ENCODE peak calls at places on chromosomes 5 and 9, in six cellular contexts. T is psoas muscle, E is adipocyte, P is pancreas, S is ovary, F is fibroblast of lung. X is an unnamed sample. For H3K36me3, the result is how much of the 10 kb centered on the place peaks cover.

GRCh38 chr9:7489018-7489417 is 310.6 kb downstream of the DMAC1 start:
- DNase-seq in F (no peak), S (no peak), T (peak), E (no peak), P (no peak), X (no peak)

GRCh38 chr9:32382582-32383320 is 1.7 kb upstream of the ACO1 start:
- DNase-seq in T (no peak), S (no peak), E (no peak), P (no peak), F (no peak), X (no peak)

GRCh38 chr5:51027276-51027675 is 356.0 kb upstream of the ISL1 start:
- DNase-seq in T (no peak), F (no peak), P (no peak), E (no peak), S (no peak), X (no peak)

GRCh38 chr9:82201186-82201585 is 212.6 kb downstream of the SPATA31D1 start:
- DNase-seq in P (no peak), E (no peak), T (no peak), S (no peak), F (no peak), X (no peak)

GRCh38 chr9:98031935-98032334 is 24.6 kb upstream of the NANS start:
- DNase-seq in T (no peak), S (no peak), P (no peak), E (peak), F (peak), X (peak)

GRCh38 chr9:129557192-129558036 is 63.5 kb downstream of the C9orf50 start:
- DNase-seq in T (no peak), S (peak), F (peak), E (peak), P (no peak), X (no peak)

GRCh38 chr5:61603211-61603908 is 271.3 kb downstream of the ZSWIM6 start:
- DNase-seq in E (peak), P (no peak), S (no peak), F (no peak), T (no peak), X (peak)

GRCh38 chr5:130316971-130317421 is 412.7 kb downstream of the CHSY3 start:
- DNase-seq in P (no peak), S (no peak), E (no peak), F (no peak), T (no peak), X (no peak)

GRCh38 chr9:6506571-6506970 is 93.6 kb downstream of the UHRF2 start:
- DNase-seq in F (no peak), P (no peak), E (no peak), S (no peak), T (no peak), X (no peak)

GRCh38 chr9:108813951-108814601 is 41.7 kb downstream of the ACTL7B start:
- DNase-seq in E (peak), F (peak), T (no peak), S (no peak), P (no peak), X (peak)

GRCh38 chr9:36162211-36162610 is 7.0 kb upstream of the CCIN start:
- DNase-seq in F (no peak), T (no peak), P (peak), S (peak), E (no peak), X (no peak)

GRCh38 chr5:171596391-171596878 is 177.0 kb downstream of the FGF18 start:
- DNase-seq in S (peak), P (no peak), T (peak), E (peak), F (peak), X (peak)

GRCh38 chr5:171623107-171623506 is 162.5 kb upstream of the SMIM23 start:
- DNase-seq in S (no peak), E (no peak), F (no peak), T (no peak), P (no peak), X (no peak)

GRCh38 chr9:16848189-16848588 is 22.3 kb downstream of the BNC2 start:
- DNase-seq in S (no peak), F (no peak), T (no peak), P (no peak), E (no peak), X (no peak)

GRCh38 chr5:178530526-178530925 is 59.7 kb downstream of the COL23A1 start:
- DNase-seq in S (no peak), T (peak), F (no peak), P (peak), E (no peak), X (no peak)

GRCh38 chr5:139137703-139138102 is 60.5 kb downstream of the SIL1 start:
- DNase-seq in F (peak), P (no peak), E (peak), T (peak), S (no peak), X (peak)

GRCh38 chr9:115921301-115921700 is 232.3 kb upstream of the PAPPA start:
- DNase-seq in E (peak), T (no peak), P (no peak), F (peak), S (no peak), X (no peak)

GRCh38 chr9:33765411-33765810 is 29.9 kb upstream of the PRSS3 start:
- DNase-seq in S (no peak), T (no peak), F (peak), E (peak), P (no peak), X (peak)

GRCh38 chr9:79195904-79196303 is 375.9 kb upstream of the TLE4 start:
- DNase-seq in S (no peak), P (no peak), E (peak), F (peak), T (no peak), X (peak)

GRCh38 chr9:96218821-96219614 is 83.0 kb downstream of the HSD17B3 start:
- DNase-seq in S (peak), T (no peak), P (peak), E (no peak), F (no peak), X (no peak)

GRCh38 chr5:52922384-52922783 is 66.8 kb upstream of the ITGA2 start:
- DNase-seq in S (no peak), P (no peak), T (no peak), E (peak), F (peak), X (peak)

GRCh38 chr5:78387468-78388153 is 27.2 kb downstream of the SCAMP1 start:
- DNase-seq in T (no peak), P (no peak), S (no peak), E (no peak), F (no peak), X (no peak)

GRCh38 chr5:142946547-142947426 is 176.6 kb downstream of the ARHGAP26 start:
- DNase-seq in S (peak), F (no peak), T (no peak), P (peak), E (peak), X (no peak)

GRCh38 chr5:34682926-34683623 is 26.9 kb downstream of the RAI14 start:
- DNase-seq in F (no peak), P (peak), S (no peak), E (no peak), T (no peak), X (peak)

GRCh38 chr5:68759593-68759992 is 334.2 kb upstream of the SLC30A5 start:
- DNase-seq in P (no peak), F (no peak), E (no peak), S (no peak), T (no peak), X (no peak)
- H3K4me3 ChIP-seq in P (no peak), F (no peak), E (no peak), S (no peak), T (no peak), X (no peak)

GRCh38 chr9:137456061-137456863 is 2.9 kb downstream of the NSMF start:
- DNase-seq in P (peak), S (peak), F (peak), E (peak), T (peak), X (no peak)
- H3K36me3 ChIP-seq in P (under half), S (under half), F (under half), E (under half), T (under half), X (under half)

GRCh38 chr9:121350993-121351561 is 19.0 kb downstream of the STOM start:
- DNase-seq in S (peak), E (peak), F (peak), P (no peak), T (peak), X (peak)
- H3K4me3 ChIP-seq in S (no peak), E (peak), F (no peak), P (no peak), T (no peak), X (no peak)

GRCh38 chr9:120768247-120768646 is 25.0 kb downstream of the FBXW2 start:
- DNase-seq in P (no peak), F (no peak), S (no peak), E (no peak), T (no peak), X (no peak)
- H3K36me3 ChIP-seq in P (under half), F (under half), S (under half), E (half or more), T (half or more), X (half or more)

DNA sequence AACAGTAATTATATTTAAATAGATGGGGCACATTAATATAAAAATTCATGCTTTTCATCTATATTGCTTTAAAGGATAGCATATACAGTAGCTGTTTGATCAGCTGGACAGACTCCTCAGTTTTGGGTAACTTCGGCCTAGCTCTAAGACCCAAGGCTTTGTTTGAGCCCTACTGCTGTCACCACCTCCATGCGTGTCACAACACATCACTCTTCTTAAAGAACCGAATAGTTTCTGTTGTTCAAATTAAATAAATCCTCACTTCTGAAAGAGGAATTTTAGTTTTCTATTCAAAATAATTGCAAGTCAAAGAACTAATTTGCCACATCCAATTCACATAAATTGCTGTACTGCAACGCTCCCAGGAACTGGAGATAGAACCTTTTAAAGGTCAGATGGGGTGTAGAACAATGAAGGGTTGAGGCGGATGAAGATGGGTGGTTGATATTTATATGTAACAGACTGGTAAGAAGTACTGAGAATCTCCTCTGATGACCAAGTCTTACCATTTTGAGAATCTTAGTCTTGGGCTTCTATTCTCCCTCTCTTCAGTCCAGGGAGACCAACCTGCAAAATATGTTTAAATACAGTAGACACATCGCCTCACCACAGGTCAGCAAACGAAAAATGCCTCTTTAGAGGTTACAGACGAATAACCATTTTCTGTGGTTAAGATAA is 1.6 kb downstream of the NREP start:
- DNase-seq in F (no peak), P (no peak), S (no peak), E (no peak), T (no peak), X (no peak)
- H3K4me3 ChIP-seq in F (peak), P (peak), S (no peak), E (peak), T (peak), X (peak)

GRCh38 chr5:14712131-14712530 is 47.6 kb downstream of the OTULIN start:
- DNase-seq in E (no peak), S (no peak), T (no peak), P (no peak), F (no peak), X (no peak)

GRCh38 chr5:14710313-14710994 is 45.9 kb downstream of the OTULIN start:
- DNase-seq in T (no peak), F (no peak), E (no peak), P (no peak), S (no peak), X (no peak)

GRCh38 chr5:14713476-14714384 is 49.2 kb downstream of the OTULIN start:
- DNase-seq in F (no peak), P (no peak), T (no peak), S (no peak), E (no peak), X (no peak)

GRCh38 chr5:14714706-14715105 is 50.2 kb downstream of the OTULIN start:
- DNase-seq in T (peak), S (no peak), P (no peak), F (no peak), E (no peak), X (no peak)

DNA sequence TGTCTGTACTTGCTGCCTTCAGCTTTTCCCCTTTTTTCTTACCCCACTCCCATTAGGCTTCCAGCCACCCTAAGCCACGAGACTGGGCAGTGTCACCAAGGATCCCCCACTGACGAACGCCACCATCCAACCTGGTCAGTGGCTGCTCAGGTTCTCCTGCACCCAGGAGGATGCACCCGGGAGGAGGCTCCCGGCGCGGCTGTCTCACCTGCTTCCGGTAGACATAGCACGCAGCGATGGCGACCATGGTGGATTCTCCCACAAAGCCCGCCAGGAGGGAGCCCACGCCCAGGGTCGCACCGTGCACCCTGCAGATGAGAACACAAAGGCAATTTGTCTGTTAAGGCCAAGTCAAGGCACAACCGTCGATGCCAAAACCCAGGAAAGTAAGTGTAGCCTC is 48.1 kb downstream of the OTULIN start:
- DNase-seq in S (no peak), T (no peak), F (no peak), E (no peak), P (no peak), X (no peak)
- H3K36me3 ChIP-seq in S (under half), T (half or more), F (under half), E (half or more), P (under half), X (half or more)

GRCh38 chr5:161155451-161155850 is 303.4 kb upstream of the ATP10B start:
- DNase-seq in E (no peak), P (no peak), S (no peak), T (no peak), F (no peak), X (no peak)
- H3K4me3 ChIP-seq in E (no peak), P (no peak), S (no peak), T (no peak), F (no peak), X (no peak)

DNA sequence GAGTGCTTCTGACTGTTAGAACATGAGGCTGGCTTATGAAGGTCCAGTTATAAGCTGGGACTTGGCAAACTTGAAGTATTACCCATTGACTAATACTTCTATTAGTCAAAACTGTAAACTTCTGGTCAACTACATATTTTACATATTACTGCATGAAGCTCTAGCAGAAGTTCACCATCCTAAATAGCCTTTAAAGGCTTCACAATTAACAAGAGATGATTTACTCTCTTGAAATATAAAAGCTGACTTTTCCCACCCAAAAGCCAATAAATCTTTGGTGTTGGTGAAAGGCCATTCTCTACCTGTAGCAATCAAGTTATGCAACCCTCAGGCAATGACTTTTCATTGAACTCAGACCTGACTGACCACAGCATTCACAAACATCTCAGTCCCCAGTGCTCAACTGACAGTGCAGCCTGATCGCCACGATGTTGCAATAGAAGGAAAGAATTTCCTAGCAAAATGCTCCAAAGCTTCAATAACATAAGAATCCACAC is 345.6 kb downstream of the EBF1 start:
- DNase-seq in P (no peak), T (no peak), S (no peak), F (peak), E (peak), X (peak)
- H3K36me3 ChIP-seq in P (under half), T (under half), S (under half), F (under half), E (under half), X (under half)

GRCh38 chr5:154474267-154474956 is 3.6 kb downstream of the HAND1 start:
- DNase-seq in E (no peak), P (no peak), F (no peak), T (peak), S (no peak), X (no peak)
- H3K4me3 ChIP-seq in E (no peak), P (no peak), F (no peak), T (no peak), S (no peak), X (no peak)